ENCODE peak calls at places on chromosomes 11 and 22, in four cellular contexts. V, C, U and W are unnamed samples.

GRCh38 chr11:118931576-118931975 is 5.8 kb upstream of the BCL9L start:
- DNase-seq in C (no peak), V (no peak), U (no peak), W (no peak)

GRCh38 chr11:2097356-2097997 is 41.7 kb downstream of the IGF2 start:
- DNase-seq in C (peak), V (peak), U (peak), W (peak)

GRCh38 chr11:1953489-1954284 is 6.6 kb downstream of the MRPL23 start:
- DNase-seq in C (no peak), V (no peak), U (no peak), W (no peak)

GRCh38 chr11:112725636-112726035 is 235.6 kb upstream of the NCAM1 start:
- DNase-seq in U (no peak), C (no peak), V (no peak), W (no peak)

GRCh38 chr11:78830277-78830676 is 255.6 kb upstream of the NARS2 start:
- DNase-seq in U (no peak), C (no peak), V (no peak), W (no peak)

GRCh38 chr11:20671856-20672546 is 2.6 kb downstream of the NELL1 start:
- DNase-seq in U (no peak), V (no peak), C (no peak), W (no peak)

GRCh38 chr22:39475337-39475736 is 18.5 kb downstream of the MGAT3 start:
- DNase-seq in U (no peak), C (no peak), V (no peak), W (no peak)

GRCh38 chr11:93740802-93741093 is 547 bp downstream of the TAF1D start:
- DNase-seq in U (peak), C (peak), V (peak), W (peak)

GRCh38 chr11:62905286-62905685 is 15.9 kb downstream of the CHRM1 start:
- DNase-seq in U (no peak), C (no peak), V (no peak), W (no peak)

GRCh38 chr11:65430406-65431217 is 8.0 kb downstream of the NEAT1 start:
- DNase-seq in V (no peak), C (no peak), U (no peak), W (peak)

GRCh38 chr11:115145316-115145715 is 358.9 kb downstream of the CADM1 start:
- DNase-seq in C (no peak), U (no peak), V (no peak), W (no peak)

GRCh38 chr22:49295851-49296560 is 531.7 kb downstream of the BRD1 start:
- DNase-seq in C (no peak), U (peak), V (no peak), W (no peak)

GRCh38 chr22:24953294-24954113 is 988 bp downstream of the KIAA1671 start:
- DNase-seq in U (no peak), C (no peak), V (peak), W (no peak)

GRCh38 chr11:95092549-95093324 is 3.1 kb downstream of the ENDOD1 start:
- DNase-seq in V (no peak), C (no peak), U (no peak), W (no peak)

GRCh38 chr22:37283393-37283937 is 1.2 kb downstream of the CYTH4 start:
- DNase-seq in V (no peak), U (no peak), C (no peak), W (no peak)

GRCh38 chr22:25485626-25486545 is 78.6 kb upstream of the GRK3 start:
- DNase-seq in U (no peak), V (no peak), C (no peak), W (no peak)

GRCh38 chr11:66967670-66968425 is 7.3 kb upstream of the C11orf86 start:
- DNase-seq in U (no peak), C (peak), V (no peak), W (no peak)

DNA sequence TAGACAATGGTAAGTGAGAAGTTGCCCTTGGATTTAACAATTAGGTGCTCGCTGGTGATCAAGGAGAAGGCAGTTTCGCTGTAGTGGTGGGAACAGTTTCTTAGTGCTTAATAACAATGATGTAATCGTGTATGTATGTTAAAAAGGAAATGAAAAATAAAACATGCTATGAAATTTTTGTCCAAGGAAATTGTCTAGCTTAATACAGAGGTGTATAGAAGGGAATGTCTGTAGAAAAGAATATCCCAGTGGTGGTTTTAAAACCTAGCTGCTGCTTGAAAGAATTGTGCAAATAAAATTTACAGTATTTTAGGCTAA is 53.1 kb downstream of the SWAP70 start:
- DNase-seq in U (no peak), V (no peak), C (no peak), W (no peak)
- H3K4me3 ChIP-seq in U (no peak), V (no peak), C (no peak), W (no peak)

GRCh38 chr11:130861283-130861682 is 55.0 kb downstream of the SNX19 start:
- DNase-seq in C (no peak), U (no peak), V (no peak), W (no peak)

GRCh38 chr11:130859896-130860295 is 56.4 kb downstream of the SNX19 start:
- DNase-seq in C (no peak), V (no peak), U (no peak), W (no peak)

GRCh38 chr11:130865772-130866114 is 50.5 kb downstream of the SNX19 start:
- DNase-seq in C (no peak), U (no peak), V (no peak), W (no peak)

GRCh38 chr11:130865091-130865771 is 51.0 kb downstream of the SNX19 start:
- DNase-seq in U (peak), V (no peak), C (no peak), W (no peak)

GRCh38 chr11:130861902-130862552 is 54.3 kb downstream of the SNX19 start:
- DNase-seq in U (peak), C (peak), V (peak), W (peak)
- H3K4me3 ChIP-seq in U (no peak), C (no peak), V (no peak), W (no peak)

GRCh38 chr11:88950975-88951374 is 114.8 kb downstream of the GRM5 start:
- DNase-seq in C (no peak), V (no peak), U (no peak), W (no peak)
- H3K4me3 ChIP-seq in C (no peak), V (no peak), U (no peak), W (no peak)

GRCh38 chr11:12680940-12681258 is 6.7 kb downstream of the TEAD1 start:
- DNase-seq in V (no peak), U (no peak), C (no peak), W (no peak)

GRCh38 chr11:12680246-12680939 is 6.2 kb downstream of the TEAD1 start:
- DNase-seq in C (peak), U (peak), V (peak), W (peak)

GRCh38 chr11:12678991-12679390 is 4.8 kb downstream of the TEAD1 start:
- DNase-seq in V (no peak), C (no peak), U (no peak), W (no peak)

GRCh38 chr11:12678092-12678491 is 3.9 kb downstream of the TEAD1 start:
- DNase-seq in V (no peak), C (no peak), U (no peak), W (no peak)

GRCh38 chr11:12679471-12679870 is 5.2 kb downstream of the TEAD1 start:
- DNase-seq in U (no peak), C (no peak), V (no peak), W (no peak)
- H3K4me3 ChIP-seq in U (no peak), C (no peak), V (no peak), W (no peak)